ENCODE peak calls at places on chromosomes 3 and 15, in five cellular contexts. O is effector memory CD4-positive, alpha-beta T cell; K is MM.1S; N is HepG2; T is left ventricle myocardium inferior. X is an unnamed sample.

GRCh38 chr3:143004823-143005222 is 3.5 kb downstream of the U2SURP start:
- DNase-seq in O (no peak), K (no peak), N (no peak), T (no peak), X (no peak)

GRCh38 chr3:8802256-8802655 is 32.8 kb upstream of the OXTR start:
- DNase-seq in O (no peak), K (no peak), N (no peak), T (no peak), X (no peak)

GRCh38 chr15:98881526-98882517 is 125.8 kb downstream of the PGPEP1L start:
- DNase-seq in O (no peak), K (peak; percentile 76), N (peak; percentile 40), T (no peak), X (peak; percentile 43)

GRCh38 chr15:73754461-73754860 is 1.3 kb upstream of the INSYN1 start:
- DNase-seq in O (no peak), K (no peak), N (no peak), T (no peak), X (no peak)

GRCh38 chr15:63042879-63043340 is 363 bp downstream of the TPM1 start:
- DNase-seq in O (no peak), K (no peak), N (no peak), T (no peak), X (no peak)

GRCh38 chr15:69478259-69478687 is 25.7 kb downstream of the RPLP1 start:
- DNase-seq in O (no peak), K (peak; percentile 50), N (peak; percentile 35), T (peak; percentile 41), X (peak; percentile 29)

GRCh38 chr3:120177907-120178306 is 83.7 kb upstream of the GSK3B start:
- DNase-seq in O (no peak), K (no peak), N (peak; percentile 23), T (no peak), X (no peak)

GRCh38 chr15:82680200-82681102 is 29.2 kb downstream of the AP3B2 start:
- DNase-seq in O (peak; percentile 68), K (peak; percentile 90), N (no peak), T (no peak), X (peak; percentile 82)

GRCh38 chr3:122680381-122681293 is at the start of gene PARP14:
- DNase-seq in O (peak; percentile 48), K (peak; percentile 81), N (peak; percentile 55), T (peak; percentile 66), X (peak; percentile 74)

GRCh38 chr15:51170882-51171577 is 76.3 kb upstream of the TNFAIP8L3 start:
- DNase-seq in O (no peak), K (no peak), N (no peak), T (no peak), X (no peak)

GRCh38 chr3:114231616-114232015 is 5.8 kb downstream of the ZNF80 start:
- DNase-seq in O (peak; percentile 28), K (no peak), N (no peak), T (no peak), X (peak; percentile 46)

GRCh38 chr15:32994810-32995424 is 199.6 kb downstream of the FMN1 start:
- DNase-seq in O (no peak), K (peak; percentile 42), N (peak; percentile 7), T (no peak), X (no peak)

GRCh38 chr3:197736010-197736490 is 654 bp downstream of the RUBCN start:
- DNase-seq in O (peak; percentile 16), K (peak; percentile 57), N (no peak), T (no peak), X (peak; percentile 46)

GRCh38 chr3:141231923-141232861 is 567 bp downstream of the PXYLP1 start:
- DNase-seq in O (no peak), K (peak; percentile 22), N (no peak), T (peak; percentile 35), X (peak; percentile 33)

GRCh38 chr3:141498592-141499223 is 11.9 kb downstream of the RASA2 start:
- DNase-seq in O (peak; percentile 82), K (peak; percentile 99), N (no peak), T (no peak), X (peak; percentile 93)

GRCh38 chr3:116408473-116408872 is 36.8 kb downstream of the LSAMP start:
- DNase-seq in O (no peak), K (no peak), N (no peak), T (no peak), X (no peak)

GRCh38 chr3:192223815-192224214 is 503.5 kb downstream of the FGF12 start:
- DNase-seq in O (no peak), K (no peak), N (no peak), T (no peak), X (no peak)

GRCh38 chr3:195253981-195254432 is 17.0 kb downstream of the XXYLT1 start:
- DNase-seq in O (no peak), K (no peak), N (no peak), T (no peak), X (no peak)

DNA sequence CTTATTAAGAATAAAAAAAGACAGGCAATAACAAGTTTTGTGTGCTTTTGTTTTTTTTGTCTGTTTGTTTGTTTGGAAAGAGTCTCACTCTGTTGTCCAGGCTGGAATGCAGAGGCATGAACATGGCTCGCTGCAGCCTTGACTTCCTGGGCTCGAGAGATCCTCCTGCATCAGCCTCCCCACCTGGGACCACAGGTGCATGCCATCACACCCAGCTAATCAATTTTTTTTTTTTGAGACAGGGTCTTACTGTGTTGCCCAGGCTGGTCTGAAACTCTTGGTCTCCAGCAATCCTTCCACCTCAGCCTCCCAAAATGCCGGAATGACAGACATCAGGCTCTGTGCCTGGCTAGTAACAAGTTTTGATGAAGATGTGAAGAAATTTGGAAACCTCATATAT is 73.1 kb upstream of the GCNT3 start:
- DNase-seq in O (no peak), K (no peak), N (no peak), T (no peak), X (no peak)
- H3K4me3 ChIP-seq in O (no peak overlapping the region), K (no peak overlapping the region), N (no peak overlapping the region), T (no peak overlapping the region), X (no peak overlapping the region)

GRCh38 chr15:39680868-39681267 is 100.0 kb downstream of the THBS1 start:
- DNase-seq in O (no peak), K (no peak), N (no peak), T (no peak), X (no peak)
- H3K4me1 ChIP-seq in O (no peaks in the 10 kb centered on the region), K (no peaks in the 10 kb centered on the region), N (no peaks in the 10 kb centered on the region), T (peaks cover 6% of the 10 kb centered on the region), X (no peaks in the 10 kb centered on the region)

GRCh38 chr3:184235381-184236032 is 6.1 kb downstream of the VWA5B2 start:
- DNase-seq in O (no peak), K (no peak), N (no peak), T (no peak), X (no peak)

GRCh38 chr3:184234224-184234623 is 4.8 kb downstream of the VWA5B2 start:
- DNase-seq in O (no peak), K (no peak), N (peak; percentile 25), T (no peak), X (no peak)

GRCh38 chr3:184234671-184235380 is 5.4 kb downstream of the VWA5B2 start:
- DNase-seq in O (no peak), K (no peak), N (no peak), T (no peak), X (no peak)

GRCh38 chr3:184231671-184232070 is 2.3 kb downstream of the VWA5B2 start:
- DNase-seq in O (no peak), K (no peak), N (no peak), T (no peak), X (no peak)

DNA sequence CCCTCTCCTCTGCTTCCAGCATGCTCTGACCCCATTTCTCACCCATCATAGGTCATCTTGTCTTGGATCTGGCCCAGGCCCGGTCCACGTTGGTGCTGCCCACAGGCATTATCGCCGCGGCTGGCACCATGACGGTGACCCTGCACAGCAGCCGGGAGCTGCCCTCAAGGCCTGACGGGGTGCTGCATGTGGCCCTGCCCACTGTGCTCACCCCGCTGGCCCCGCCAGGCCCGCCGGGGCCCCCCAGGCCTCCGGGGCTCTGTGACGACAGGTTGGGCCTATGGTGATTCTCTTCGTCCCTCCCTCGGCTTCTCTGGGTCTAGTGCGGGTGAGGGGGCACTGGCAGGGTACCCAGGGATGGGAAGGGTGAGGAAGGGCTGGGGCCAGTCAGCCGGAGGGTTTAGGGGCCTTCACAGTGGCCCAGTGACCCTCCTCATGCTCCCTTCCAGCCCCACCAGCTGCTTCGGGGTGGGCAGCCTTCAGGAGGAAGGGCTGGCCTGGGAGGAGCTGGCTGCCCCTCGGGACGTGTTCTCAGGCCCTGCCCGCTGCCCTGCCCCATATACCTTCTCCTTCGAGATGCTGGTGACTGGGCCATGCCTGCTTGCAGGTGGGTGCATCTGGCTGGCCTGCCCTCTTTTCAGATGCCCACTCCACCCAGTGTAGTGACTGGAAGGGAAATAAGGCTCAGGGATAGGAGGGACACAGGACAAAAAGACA is 3.9 kb downstream of the VWA5B2 start:
- DNase-seq in O (no peak), K (no peak), N (no peak), T (no peak), X (no peak)
- H3K27me3 ChIP-seq in O (peaks cover 44% of the 10 kb centered on the region), K (peaks cover 65% of the 10 kb centered on the region), N (peaks cover 79% of the 10 kb centered on the region), T (peaks cover 91% of the 10 kb centered on the region), X (peaks cover 35% of the 10 kb centered on the region)

DNA sequence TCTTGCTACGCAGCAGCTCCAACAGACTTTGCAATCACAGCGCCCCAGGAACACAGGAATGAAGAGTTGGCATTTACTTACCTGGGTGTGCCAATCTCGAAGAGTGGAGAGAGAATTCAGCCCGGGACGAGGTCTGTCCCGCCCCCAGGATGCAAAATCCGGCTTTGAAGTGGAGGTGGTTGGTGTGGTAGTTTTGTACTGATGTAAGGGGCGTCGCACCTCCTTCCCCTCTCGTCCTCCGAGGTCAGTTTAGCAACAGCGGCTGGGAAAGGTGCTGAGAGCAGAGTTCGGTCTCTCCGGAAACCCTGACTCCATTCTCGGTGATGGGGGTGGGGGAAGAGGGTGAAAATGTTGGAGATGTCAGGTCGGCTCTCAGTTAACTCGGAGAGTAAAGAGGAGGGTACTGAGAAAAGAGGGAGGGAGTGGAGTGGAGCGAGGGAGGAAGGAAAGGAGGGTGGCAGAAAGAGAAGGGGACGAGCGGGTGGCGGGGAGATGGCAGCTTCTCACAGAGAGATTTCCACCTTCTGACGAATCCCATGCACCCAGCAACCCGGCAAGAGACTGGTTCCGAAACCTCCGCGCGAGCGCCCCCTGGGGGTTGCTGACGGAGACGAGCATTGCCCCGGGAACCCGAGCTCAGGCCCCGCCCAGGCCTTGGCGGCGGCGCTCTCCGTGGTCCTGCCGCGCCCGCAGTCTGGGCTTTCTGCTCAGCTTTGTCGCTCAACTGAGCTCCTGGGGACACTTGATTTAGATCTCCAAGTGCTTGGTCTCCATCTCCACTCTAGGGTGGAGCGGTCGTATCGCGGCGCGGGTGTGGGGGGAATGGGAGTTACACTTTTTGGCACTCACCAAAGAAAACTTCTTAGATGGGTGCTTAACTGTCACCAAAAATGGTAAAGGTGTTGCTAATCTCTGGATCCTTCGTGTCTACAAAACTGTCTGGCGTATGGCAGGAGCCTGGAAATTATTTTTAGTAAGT is at the start of gene CPNE4:
- DNase-seq in O (peak; percentile 9), K (peak; percentile 90), N (peak; percentile 32), T (peak; percentile 69), X (peak; percentile 47)
- H3K4me3 ChIP-seq in O (no peak within 1 kb of the TSS), K (peak within 1 kb of the TSS; percentile 57), N (no peak within 1 kb of the TSS), T (peak within 1 kb of the TSS; percentile 52), X (no peak within 1 kb of the TSS)

GRCh38 chr15:75578948-75579908 is at the start of gene PTPN9:
- DNase-seq in O (peak; percentile 50), K (peak; percentile 70), N (peak; percentile 66), T (peak; percentile 84), X (peak; percentile 63)
- H3K4me1 ChIP-seq in O (peaks cover 11% of the 10 kb centered on the region), K (peaks cover 10% of the 10 kb centered on the region), N (peaks cover 37% of the 10 kb centered on the region), T (peaks cover 48% of the 10 kb centered on the region), X (peaks cover 22% of the 10 kb centered on the region)

GRCh38 chr15:76349301-76350070 is 12.9 kb downstream of the ISL2 start:
- DNase-seq in O (no peak), K (no peak), N (no peak), T (no peak), X (no peak)
- H3K27me3 ChIP-seq in O (peaks cover 31% of the 10 kb centered on the region), K (no peaks in the 10 kb centered on the region), N (no peaks in the 10 kb centered on the region), T (peaks cover 56% of the 10 kb centered on the region), X (peaks cover 33% of the 10 kb centered on the region)